ENCODE peak calls at places on chromosome 17, in six cellular contexts. One of them, this sample, is unnamed.
A peak's percentile ranks its signal among the peaks of the same experiment; 100 is the strongest.

GRCh38 chr17:18919963-18920362 is 32.0 kb upstream of the SLC5A10 start:
- DNase-seq in stimulated activated CD4-positive, alpha-beta T cell treated with anti-CD3 and anti-CD28 coated beads, Interleukin-12 subunit alpha, Interleukin-12 subunit beta, amount 100 ng/mL, for 24 hours: no peak
- DNase-seq in fibroblast of the aortic adventitia: no peak
- DNase-seq in fibroblast of mammary gland: no peak
- DNase-seq in heart right ventricle: no peak
- DNase-seq in central memory CD8-positive, alpha-beta T cell: no peak
- DNase-seq in this sample: no peak

GRCh38 chr17:59427425-59427921 is 96.0 kb downstream of the YPEL2 start:
- DNase-seq in fibroblast of the aortic adventitia: peak; percentile 69
- DNase-seq in central memory CD8-positive, alpha-beta T cell: no peak
- DNase-seq in stimulated activated CD4-positive, alpha-beta T cell treated with anti-CD3 and anti-CD28 coated beads, Interleukin-12 subunit alpha, Interleukin-12 subunit beta, amount 100 ng/mL, for 24 hours: peak; percentile 37
- DNase-seq in heart right ventricle: no peak
- DNase-seq in fibroblast of mammary gland: peak; percentile 80
- DNase-seq in this sample: peak; percentile 61

GRCh38 chr17:37050905-37051304 is 102.2 kb downstream of the AATF start:
- DNase-seq in heart right ventricle: no peak
- DNase-seq in fibroblast of mammary gland: no peak
- DNase-seq in central memory CD8-positive, alpha-beta T cell: no peak
- DNase-seq in fibroblast of the aortic adventitia: peak; percentile 7
- DNase-seq in stimulated activated CD4-positive, alpha-beta T cell treated with anti-CD3 and anti-CD28 coated beads, Interleukin-12 subunit alpha, Interleukin-12 subunit beta, amount 100 ng/mL, for 24 hours: no peak
- DNase-seq in this sample: no peak

GRCh38 chr17:58005031-58005727 is 1.9 kb downstream of the SRSF1 start:
- DNase-seq in fibroblast of the aortic adventitia: no peak
- DNase-seq in heart right ventricle: no peak
- DNase-seq in central memory CD8-positive, alpha-beta T cell: no peak
- DNase-seq in stimulated activated CD4-positive, alpha-beta T cell treated with anti-CD3 and anti-CD28 coated beads, Interleukin-12 subunit alpha, Interleukin-12 subunit beta, amount 100 ng/mL, for 24 hours: no peak
- DNase-seq in fibroblast of mammary gland: no peak
- DNase-seq in this sample: no peak

GRCh38 chr17:77541995-77542394 is 401.2 kb downstream of the SEC14L1 start:
- DNase-seq in fibroblast of mammary gland: no peak
- DNase-seq in stimulated activated CD4-positive, alpha-beta T cell treated with anti-CD3 and anti-CD28 coated beads, Interleukin-12 subunit alpha, Interleukin-12 subunit beta, amount 100 ng/mL, for 24 hours: no peak
- DNase-seq in central memory CD8-positive, alpha-beta T cell: no peak
- DNase-seq in heart right ventricle: no peak
- DNase-seq in fibroblast of the aortic adventitia: peak; percentile 71
- DNase-seq in this sample: no peak

GRCh38 chr17:7081341-7082062 is 1.5 kb upstream of the CLEC10A start:
- DNase-seq in fibroblast of mammary gland: no peak
- DNase-seq in heart right ventricle: no peak
- DNase-seq in stimulated activated CD4-positive, alpha-beta T cell treated with anti-CD3 and anti-CD28 coated beads, Interleukin-12 subunit alpha, Interleukin-12 subunit beta, amount 100 ng/mL, for 24 hours: no peak
- DNase-seq in fibroblast of the aortic adventitia: no peak
- DNase-seq in central memory CD8-positive, alpha-beta T cell: peak; percentile 52
- DNase-seq in this sample: no peak

GRCh38 chr17:6524520-6524919 is 31.8 kb downstream of the PITPNM3 start:
- DNase-seq in fibroblast of the aortic adventitia: no peak
- DNase-seq in stimulated activated CD4-positive, alpha-beta T cell treated with anti-CD3 and anti-CD28 coated beads, Interleukin-12 subunit alpha, Interleukin-12 subunit beta, amount 100 ng/mL, for 24 hours: no peak
- DNase-seq in fibroblast of mammary gland: peak; percentile 23
- DNase-seq in central memory CD8-positive, alpha-beta T cell: no peak
- DNase-seq in heart right ventricle: no peak
- DNase-seq in this sample: no peak

GRCh38 chr17:45046536-45047125 is 4.8 kb downstream of the DCAKD start:
- DNase-seq in central memory CD8-positive, alpha-beta T cell: no peak
- DNase-seq in stimulated activated CD4-positive, alpha-beta T cell treated with anti-CD3 and anti-CD28 coated beads, Interleukin-12 subunit alpha, Interleukin-12 subunit beta, amount 100 ng/mL, for 24 hours: no peak
- DNase-seq in fibroblast of mammary gland: peak; percentile 66
- DNase-seq in heart right ventricle: no peak
- DNase-seq in fibroblast of the aortic adventitia: no peak
- DNase-seq in this sample: no peak

GRCh38 chr17:66767164-66767933 is 67.6 kb upstream of the CACNG5 start:
- DNase-seq in stimulated activated CD4-positive, alpha-beta T cell treated with anti-CD3 and anti-CD28 coated beads, Interleukin-12 subunit alpha, Interleukin-12 subunit beta, amount 100 ng/mL, for 24 hours: no peak
- DNase-seq in fibroblast of the aortic adventitia: no peak
- DNase-seq in fibroblast of mammary gland: no peak
- DNase-seq in heart right ventricle: no peak
- DNase-seq in central memory CD8-positive, alpha-beta T cell: no peak
- DNase-seq in this sample: no peak

GRCh38 chr17:75412455-75413317 is 7.2 kb upstream of the GRB2 start:
- DNase-seq in fibroblast of the aortic adventitia: peak; percentile 83
- DNase-seq in stimulated activated CD4-positive, alpha-beta T cell treated with anti-CD3 and anti-CD28 coated beads, Interleukin-12 subunit alpha, Interleukin-12 subunit beta, amount 100 ng/mL, for 24 hours: peak; percentile 60
- DNase-seq in fibroblast of mammary gland: peak; percentile 67
- DNase-seq in central memory CD8-positive, alpha-beta T cell: peak; percentile 69
- DNase-seq in heart right ventricle: peak; percentile 30
- DNase-seq in this sample: peak; percentile 65

GRCh38 chr17:81008140-81008539 is 16.5 kb downstream of the CHMP6 start:
- DNase-seq in stimulated activated CD4-positive, alpha-beta T cell treated with anti-CD3 and anti-CD28 coated beads, Interleukin-12 subunit alpha, Interleukin-12 subunit beta, amount 100 ng/mL, for 24 hours: no peak
- DNase-seq in fibroblast of mammary gland: no peak
- DNase-seq in fibroblast of the aortic adventitia: no peak
- DNase-seq in heart right ventricle: no peak
- DNase-seq in central memory CD8-positive, alpha-beta T cell: no peak
- DNase-seq in this sample: no peak

GRCh38 chr17:44558349-44559287 is 1.3 kb downstream of the FZD2 start:
- DNase-seq in central memory CD8-positive, alpha-beta T cell: no peak
- DNase-seq in fibroblast of the aortic adventitia: no peak
- DNase-seq in heart right ventricle: no peak
- DNase-seq in fibroblast of mammary gland: no peak
- DNase-seq in stimulated activated CD4-positive, alpha-beta T cell treated with anti-CD3 and anti-CD28 coated beads, Interleukin-12 subunit alpha, Interleukin-12 subunit beta, amount 100 ng/mL, for 24 hours: no peak
- DNase-seq in this sample: no peak

GRCh38 chr17:70934834-70935233 is 765.5 kb downstream of the KCNJ2 start:
- DNase-seq in fibroblast of the aortic adventitia: no peak
- DNase-seq in central memory CD8-positive, alpha-beta T cell: no peak
- DNase-seq in heart right ventricle: no peak
- DNase-seq in stimulated activated CD4-positive, alpha-beta T cell treated with anti-CD3 and anti-CD28 coated beads, Interleukin-12 subunit alpha, Interleukin-12 subunit beta, amount 100 ng/mL, for 24 hours: no peak
- DNase-seq in fibroblast of mammary gland: no peak
- DNase-seq in this sample: no peak

GRCh38 chr17:73657473-73658116 is 13.3 kb upstream of the SDK2 start:
- DNase-seq in fibroblast of the aortic adventitia: no peak
- DNase-seq in fibroblast of mammary gland: peak; percentile 54
- DNase-seq in stimulated activated CD4-positive, alpha-beta T cell treated with anti-CD3 and anti-CD28 coated beads, Interleukin-12 subunit alpha, Interleukin-12 subunit beta, amount 100 ng/mL, for 24 hours: no peak
- DNase-seq in heart right ventricle: peak; percentile 63
- DNase-seq in central memory CD8-positive, alpha-beta T cell: no peak
- DNase-seq in this sample: peak; percentile 39

GRCh38 chr17:2449486-2449885 is 48.6 kb upstream of the MNT start:
- DNase-seq in fibroblast of the aortic adventitia: peak; percentile 74
- DNase-seq in heart right ventricle: no peak
- DNase-seq in fibroblast of mammary gland: peak; percentile 51
- DNase-seq in central memory CD8-positive, alpha-beta T cell: no peak
- DNase-seq in stimulated activated CD4-positive, alpha-beta T cell treated with anti-CD3 and anti-CD28 coated beads, Interleukin-12 subunit alpha, Interleukin-12 subunit beta, amount 100 ng/mL, for 24 hours: no peak
- DNase-seq in this sample: no peak

GRCh38 chr17:64765191-64765889 is 103.2 kb upstream of the SMURF2 start:
- DNase-seq in central memory CD8-positive, alpha-beta T cell: no peak
- DNase-seq in fibroblast of the aortic adventitia: no peak
- DNase-seq in heart right ventricle: no peak
- DNase-seq in stimulated activated CD4-positive, alpha-beta T cell treated with anti-CD3 and anti-CD28 coated beads, Interleukin-12 subunit alpha, Interleukin-12 subunit beta, amount 100 ng/mL, for 24 hours: no peak
- DNase-seq in fibroblast of mammary gland: no peak
- DNase-seq in this sample: no peak

GRCh38 chr17:3827124-3827773 is 18.8 kb downstream of the NCBP3 start:
- DNase-seq in stimulated activated CD4-positive, alpha-beta T cell treated with anti-CD3 and anti-CD28 coated beads, Interleukin-12 subunit alpha, Interleukin-12 subunit beta, amount 100 ng/mL, for 24 hours: peak; percentile 56
- DNase-seq in fibroblast of the aortic adventitia: peak; percentile 85
- DNase-seq in fibroblast of mammary gland: peak; percentile 83
- DNase-seq in heart right ventricle: no peak
- DNase-seq in central memory CD8-positive, alpha-beta T cell: peak; percentile 72
- DNase-seq in this sample: peak; percentile 54

GRCh38 chr17:78944026-78944425 is 18.8 kb upstream of the TIMP2 start:
- DNase-seq in stimulated activated CD4-positive, alpha-beta T cell treated with anti-CD3 and anti-CD28 coated beads, Interleukin-12 subunit alpha, Interleukin-12 subunit beta, amount 100 ng/mL, for 24 hours: no peak
- DNase-seq in fibroblast of the aortic adventitia: no peak
- DNase-seq in heart right ventricle: no peak
- DNase-seq in central memory CD8-positive, alpha-beta T cell: no peak
- DNase-seq in fibroblast of mammary gland: no peak
- DNase-seq in this sample: no peak

GRCh38 chr17:72175787-72176515 is 55.1 kb downstream of the SOX9 start:
- DNase-seq in stimulated activated CD4-positive, alpha-beta T cell treated with anti-CD3 and anti-CD28 coated beads, Interleukin-12 subunit alpha, Interleukin-12 subunit beta, amount 100 ng/mL, for 24 hours: no peak
- DNase-seq in central memory CD8-positive, alpha-beta T cell: no peak
- DNase-seq in fibroblast of mammary gland: no peak
- DNase-seq in heart right ventricle: no peak
- DNase-seq in fibroblast of the aortic adventitia: no peak
- DNase-seq in this sample: peak; percentile 21

GRCh38 chr17:49556183-49556943 is 19.3 kb upstream of the NXPH3 start:
- DNase-seq in fibroblast of the aortic adventitia: peak; percentile 62
- DNase-seq in central memory CD8-positive, alpha-beta T cell: peak; percentile 79
- DNase-seq in heart right ventricle: peak; percentile 82
- DNase-seq in stimulated activated CD4-positive, alpha-beta T cell treated with anti-CD3 and anti-CD28 coated beads, Interleukin-12 subunit alpha, Interleukin-12 subunit beta, amount 100 ng/mL, for 24 hours: peak; percentile 79
- DNase-seq in fibroblast of mammary gland: peak; percentile 57
- DNase-seq in this sample: peak; percentile 48

This sample was measured in RPMI7951.